ENCODE peak calls at places on chromosome 15, in ten cellular contexts. A, U, L, K, J, X, N, B, M and H are unnamed samples.

GRCh38 chr15:51926808-51927207 is 44.8 kb downstream of the LEO1 start:
- DNase-seq in A (no peak), U (no peak), L (no peak), K (no peak), J (no peak), X (no peak), N (no peak), B (no peak), M (no peak), H (no peak)

GRCh38 chr15:85622432-85622831 is 172.3 kb downstream of the KLHL25 start:
- DNase-seq in A (no peak), U (no peak), L (peak; percentile 12), K (no peak), J (no peak), X (no peak), N (no peak), B (no peak), M (no peak), H (no peak)

GRCh38 chr15:44633603-44634002 is 29.9 kb downstream of the SPG11 start:
- DNase-seq in A (no peak), U (no peak), L (peak; percentile 39), K (no peak), J (no peak), X (no peak), N (no peak), B (no peak), M (no peak), H (peak; percentile 71)

GRCh38 chr15:81062937-81063336 is 62.2 kb downstream of the TLNRD1 start:
- DNase-seq in A (no peak), U (no peak), L (no peak), K (no peak), J (no peak), X (no peak), N (no peak), B (no peak), M (no peak), H (no peak)

GRCh38 chr15:36024066-36024465 is 478.1 kb upstream of the DPH6 start:
- DNase-seq in A (no peak), U (no peak), L (no peak), K (no peak), J (no peak), X (no peak), N (no peak), B (no peak), M (no peak), H (no peak)

GRCh38 chr15:53833134-53833624 is 73.7 kb upstream of the WDR72 start:
- DNase-seq in A (no peak), U (no peak), L (no peak), K (no peak), J (no peak), X (no peak), N (no peak), B (no peak), M (peak; percentile 57), H (no peak)

GRCh38 chr15:33923446-33923845 is 44.9 kb upstream of the CHRM5 start:
- DNase-seq in A (no peak), U (no peak), L (no peak), K (no peak), J (no peak), X (no peak), N (no peak), B (no peak), M (no peak), H (no peak)

GRCh38 chr15:64731012-64731806 is 44.2 kb downstream of the RBPMS2 start:
- DNase-seq in A (peak; percentile 91), U (peak; percentile 89), L (peak; percentile 80), K (peak; percentile 49), J (peak; percentile 85), X (peak; percentile 85), N (peak; percentile 90), B (peak; percentile 95), M (peak; percentile 93), H (peak; percentile 31)

GRCh38 chr15:63672775-63673174 is 75.6 kb downstream of the FBXL22 start:
- DNase-seq in A (no peak), U (no peak), L (no peak), K (no peak), J (no peak), X (no peak), N (no peak), B (no peak), M (no peak), H (no peak)

GRCh38 chr15:26024241-26024640 is 161.1 kb upstream of the ATP10A start:
- DNase-seq in A (no peak), U (no peak), L (no peak), K (no peak), J (no peak), X (no peak), N (no peak), B (no peak), M (no peak), H (no peak)

GRCh38 chr15:57172925-57173324 is 203.4 kb upstream of the CGNL1 start:
- DNase-seq in A (no peak), U (no peak), L (peak; percentile 9), K (no peak), J (no peak), X (no peak), N (no peak), B (no peak), M (no peak), H (no peak)

GRCh38 chr15:33157636-33158035 is 36.9 kb downstream of the FMN1 start:
- DNase-seq in A (no peak), U (no peak), L (no peak), K (no peak), J (no peak), X (no peak), N (no peak), B (no peak), M (no peak), H (no peak)

GRCh38 chr15:39597751-39598185 is 16.9 kb downstream of the THBS1 start:
- DNase-seq in A (no peak), U (no peak), L (no peak), K (no peak), J (no peak), X (no peak), N (no peak), B (no peak), M (no peak), H (no peak)

GRCh38 chr15:49300856-49301255 is 122.2 kb upstream of the FGF7 start:
- DNase-seq in A (no peak), U (no peak), L (no peak), K (no peak), J (no peak), X (no peak), N (no peak), B (no peak), M (no peak), H (no peak)

GRCh38 chr15:72318408-72318942 is 1.5 kb downstream of the CELF6 start:
- DNase-seq in A (no peak), U (no peak), L (no peak), K (no peak), J (no peak), X (no peak), N (no peak), B (no peak), M (peak; percentile 4), H (no peak)

GRCh38 chr15:70835415-70835814 is 18.5 kb downstream of the LARP6 start:
- DNase-seq in A (no peak), U (no peak), L (no peak), K (no peak), J (no peak), X (no peak), N (no peak), B (no peak), M (no peak), H (no peak)

GRCh38 chr15:63019539-63020109 is 22.9 kb upstream of the TPM1 start:
- DNase-seq in A (no peak), U (no peak), L (peak; percentile 28), K (no peak), J (no peak), X (no peak), N (peak; percentile 61), B (peak; percentile 58), M (no peak), H (no peak)

GRCh38 chr15:100901702-100902435 is 17.3 kb upstream of the LRRK1 start:
- DNase-seq in A (no peak), U (no peak), L (peak; percentile 57), K (no peak), J (no peak), X (no peak), N (no peak), B (no peak), M (no peak), H (no peak)

GRCh38 chr15:38868326-38869114 is 303.9 kb upstream of the RASGRP1 start:
- DNase-seq in A (no peak), U (no peak), L (peak; percentile 89), K (no peak), J (no peak), X (no peak), N (no peak), B (no peak), M (peak; percentile 84), H (no peak)

GRCh38 chr15:82551646-82552247 is 11.5 kb upstream of the RPS17 start:
- DNase-seq in A (no peak), U (no peak), L (no peak), K (no peak), J (no peak), X (no peak), N (no peak), B (no peak), M (no peak), H (no peak)

GRCh38 chr15:63094495-63094931 is 27.1 kb upstream of the LACTB start:
- DNase-seq in A (no peak), U (no peak), L (peak; percentile 59), K (no peak), J (no peak), X (no peak), N (no peak), B (no peak), M (no peak), H (no peak)

GRCh38 chr15:81098884-81099601 is 35.0 kb upstream of the CFAP161 start:
- DNase-seq in A (no peak), U (no peak), L (peak; percentile 27), K (peak; percentile 95), J (no peak), X (no peak), N (no peak), B (no peak), M (no peak), H (peak; percentile 62)

GRCh38 chr15:64979252-64979710 is 10.4 kb downstream of the SPG21 start:
- DNase-seq in A (no peak), U (no peak), L (no peak), K (no peak), J (no peak), X (peak; percentile 70), N (peak; percentile 54), B (no peak), M (no peak), H (no peak)

GRCh38 chr15:100671858-100672543 is 69.6 kb downstream of the ASB7 start:
- DNase-seq in A (no peak), U (no peak), L (peak; percentile 29), K (no peak), J (no peak), X (no peak), N (peak; percentile 53), B (peak; percentile 36), M (no peak), H (peak; percentile 57)

GRCh38 chr15:98711810-98712209 is 63.5 kb downstream of the IGF1R start:
- DNase-seq in A (no peak), U (no peak), L (no peak), K (no peak), J (no peak), X (no peak), N (no peak), B (no peak), M (no peak), H (no peak)

GRCh38 chr15:85964471-85964870 is 115.2 kb upstream of the AGBL1 start:
- DNase-seq in A (no peak), U (no peak), L (no peak), K (no peak), J (no peak), X (no peak), N (no peak), B (no peak), M (no peak), H (no peak)

GRCh38 chr15:59997070-59997701 is 6.9 kb upstream of the FOXB1 start:
- DNase-seq in A (no peak), U (no peak), L (no peak), K (no peak), J (no peak), X (no peak), N (peak; percentile 91), B (peak; percentile 96), M (no peak), H (no peak)

GRCh38 chr15:80747317-80748053 is 31.7 kb upstream of the CEMIP start:
- DNase-seq in A (no peak), U (no peak), L (no peak), K (no peak), J (no peak), X (no peak), N (no peak), B (peak; percentile 35), M (no peak), H (no peak)